ENCODE peak calls at places on chromosomes 12 and 14, in eight cellular contexts. One of them, this sample, is unnamed.

GRCh38 chr14:92607702-92608429 is 94.3 kb downstream of the RIN3 start:
- DNase-seq in fibroblast of pulmonary artery: peak
- DNase-seq in natural killer cell treated with Interleukin-12 subunit alpha and Interleukin-12 subunit beta and Interleukin-15 and Interleukin-18, amount 100 ng/mL, for 72 hours: no peak
- DNase-seq in SHP77: no peak
- DNase-seq in Kasumi-1: no peak
- DNase-seq in T-helper 17 cell: no peak
- DNase-seq in cardiac muscle cell: no peak
- DNase-seq in GM12878: no peak
- DNase-seq in this sample: no peak

GRCh38 chr14:67510836-67511235 is 22.3 kb upstream of the PLEKHH1 start:
- DNase-seq in fibroblast of pulmonary artery: peak
- DNase-seq in cardiac muscle cell: no peak
- DNase-seq in GM12878: no peak
- DNase-seq in natural killer cell treated with Interleukin-12 subunit alpha and Interleukin-12 subunit beta and Interleukin-15 and Interleukin-18, amount 100 ng/mL, for 72 hours: no peak
- DNase-seq in SHP77: no peak
- DNase-seq in T-helper 17 cell: no peak
- DNase-seq in Kasumi-1: no peak
- DNase-seq in this sample: no peak

GRCh38 chr14:100780646-100781355 is 45.1 kb upstream of the MEG3 start:
- DNase-seq in T-helper 17 cell: no peak
- DNase-seq in fibroblast of pulmonary artery: no peak
- DNase-seq in natural killer cell treated with Interleukin-12 subunit alpha and Interleukin-12 subunit beta and Interleukin-15 and Interleukin-18, amount 100 ng/mL, for 72 hours: no peak
- DNase-seq in SHP77: no peak
- DNase-seq in GM12878: no peak
- DNase-seq in cardiac muscle cell: no peak
- DNase-seq in Kasumi-1: no peak
- DNase-seq in this sample: no peak

GRCh38 chr14:66378712-66379111 is 107.5 kb upstream of the CCDC196 start:
- DNase-seq in cardiac muscle cell: no peak
- DNase-seq in natural killer cell treated with Interleukin-12 subunit alpha and Interleukin-12 subunit beta and Interleukin-15 and Interleukin-18, amount 100 ng/mL, for 72 hours: no peak
- DNase-seq in SHP77: no peak
- DNase-seq in fibroblast of pulmonary artery: no peak
- DNase-seq in T-helper 17 cell: no peak
- DNase-seq in GM12878: no peak
- DNase-seq in Kasumi-1: no peak
- DNase-seq in this sample: no peak

GRCh38 chr12:120970310-120970709 is 8.0 kb upstream of the HNF1A start:
- DNase-seq in cardiac muscle cell: no peak
- DNase-seq in SHP77: no peak
- DNase-seq in Kasumi-1: no peak
- DNase-seq in fibroblast of pulmonary artery: no peak
- DNase-seq in natural killer cell treated with Interleukin-12 subunit alpha and Interleukin-12 subunit beta and Interleukin-15 and Interleukin-18, amount 100 ng/mL, for 72 hours: no peak
- DNase-seq in T-helper 17 cell: no peak
- DNase-seq in GM12878: no peak
- DNase-seq in this sample: no peak

GRCh38 chr14:42111355-42111754 is 504.7 kb downstream of the LRFN5 start:
- DNase-seq in SHP77: no peak
- DNase-seq in Kasumi-1: no peak
- DNase-seq in natural killer cell treated with Interleukin-12 subunit alpha and Interleukin-12 subunit beta and Interleukin-15 and Interleukin-18, amount 100 ng/mL, for 72 hours: no peak
- DNase-seq in T-helper 17 cell: no peak
- DNase-seq in cardiac muscle cell: no peak
- DNase-seq in fibroblast of pulmonary artery: no peak
- DNase-seq in GM12878: no peak
- DNase-seq in this sample: no peak

GRCh38 chr14:94481468-94482131 is 5.6 kb upstream of the SERPINA9 start:
- DNase-seq in natural killer cell treated with Interleukin-12 subunit alpha and Interleukin-12 subunit beta and Interleukin-15 and Interleukin-18, amount 100 ng/mL, for 72 hours: no peak
- DNase-seq in GM12878: peak
- DNase-seq in cardiac muscle cell: no peak
- DNase-seq in T-helper 17 cell: no peak
- DNase-seq in Kasumi-1: no peak
- DNase-seq in SHP77: no peak
- DNase-seq in fibroblast of pulmonary artery: peak
- DNase-seq in this sample: no peak

GRCh38 chr12:89251326-89252237 is 100.7 kb downstream of the DUSP6 start:
- DNase-seq in GM12878: no peak
- DNase-seq in T-helper 17 cell: no peak
- DNase-seq in natural killer cell treated with Interleukin-12 subunit alpha and Interleukin-12 subunit beta and Interleukin-15 and Interleukin-18, amount 100 ng/mL, for 72 hours: no peak
- DNase-seq in SHP77: no peak
- DNase-seq in fibroblast of pulmonary artery: no peak
- DNase-seq in Kasumi-1: no peak
- DNase-seq in cardiac muscle cell: no peak
- DNase-seq in this sample: no peak

GRCh38 chr12:9615420-9616135 is 7.9 kb upstream of the KLRB1 start:
- DNase-seq in GM12878: no peak
- DNase-seq in fibroblast of pulmonary artery: no peak
- DNase-seq in T-helper 17 cell: no peak
- DNase-seq in Kasumi-1: peak
- DNase-seq in natural killer cell treated with Interleukin-12 subunit alpha and Interleukin-12 subunit beta and Interleukin-15 and Interleukin-18, amount 100 ng/mL, for 72 hours: no peak
- DNase-seq in cardiac muscle cell: no peak
- DNase-seq in SHP77: no peak
- DNase-seq in this sample: no peak

GRCh38 chr12:12127304-12127703 is 56.6 kb downstream of the BCL2L14 start:
- DNase-seq in cardiac muscle cell: no peak
- DNase-seq in Kasumi-1: no peak
- DNase-seq in T-helper 17 cell: no peak
- DNase-seq in natural killer cell treated with Interleukin-12 subunit alpha and Interleukin-12 subunit beta and Interleukin-15 and Interleukin-18, amount 100 ng/mL, for 72 hours: no peak
- DNase-seq in fibroblast of pulmonary artery: no peak
- DNase-seq in GM12878: no peak
- DNase-seq in SHP77: no peak
- DNase-seq in this sample: no peak

This sample was measured in activated T-helper 9 cell treated with anti-CD3 and anti-CD28 coated beads, Interleukin-2, amount 50 U/mL, for 16 hours.